ENCODE peak calls at places on chromosomes 4 and X, in six cellular contexts. Y is adrenal gland, E is HFFc6, X is lower leg skin, I is omental fat pad, S is MCF 10A. O is an unnamed sample.

GRCh38 chr4:138406881-138407280 is 164.7 kb upstream of the SLC7A11 start:
- DNase-seq in Y (no peak), E (no peak), X (no peak), I (no peak), S (peak), O (no peak)

GRCh38 chr4:168651374-168651773 is 154.5 kb downstream of the PALLD start:
- DNase-seq in Y (no peak), E (no peak), X (no peak), I (no peak), S (no peak), O (no peak)

GRCh38 chr4:108492816-108493595 is 127.4 kb upstream of the RPL34 start:
- DNase-seq in Y (no peak), E (no peak), X (no peak), I (no peak), S (peak), O (no peak)

GRCh38 chrX:106401965-106402559 is 209.7 kb upstream of the RADX start:
- DNase-seq in Y (no peak), E (no peak), X (no peak), I (no peak), S (no peak), O (no peak)

GRCh38 chrX:136496359-136496767 is 1.0 kb upstream of the HTATSF1 start:
- DNase-seq in Y (no peak), E (no peak), X (no peak), I (no peak), S (no peak), O (no peak)

GRCh38 chr4:76209876-76210275 is 3.7 kb downstream of the SCARB2 start:
- DNase-seq in Y (no peak), E (no peak), X (no peak), I (no peak), S (no peak), O (no peak)

GRCh38 chrX:24515447-24515846 is 50.4 kb downstream of the PDK3 start:
- DNase-seq in Y (no peak), E (no peak), X (no peak), I (no peak), S (peak), O (no peak)

GRCh38 chr4:83658806-83659205 is 122.9 kb downstream of the GPAT3 start:
- DNase-seq in Y (no peak), E (no peak), X (no peak), I (no peak), S (no peak), O (no peak)

GRCh38 chrX:39396358-39396995 is 595.2 kb downstream of the MID1IP1 start:
- DNase-seq in Y (no peak), E (no peak), X (no peak), I (no peak), S (no peak), O (no peak)

GRCh38 chr4:144480068-144480467 is 165.9 kb upstream of the HHIP start:
- DNase-seq in Y (no peak), E (no peak), X (no peak), I (no peak), S (no peak), O (no peak)

GRCh38 chr4:65071532-65071931 is 598.8 kb downstream of the EPHA5 start:
- DNase-seq in Y (no peak), E (no peak), X (no peak), I (no peak), S (peak), O (no peak)

GRCh38 chrX:155612312-155613224 is at the start of gene TMLHE:
- DNase-seq in Y (peak), E (peak), X (peak), I (no peak), S (peak), O (no peak)

GRCh38 chr4:70183168-70183939 is 12.2 kb upstream of the ODAM start:
- DNase-seq in Y (no peak), E (no peak), X (no peak), I (no peak), S (peak), O (peak)

GRCh38 chr4:172979332-172979731 is 189.3 kb upstream of the GALNT7 start:
- DNase-seq in Y (no peak), E (no peak), X (no peak), I (no peak), S (no peak), O (no peak)

DNA sequence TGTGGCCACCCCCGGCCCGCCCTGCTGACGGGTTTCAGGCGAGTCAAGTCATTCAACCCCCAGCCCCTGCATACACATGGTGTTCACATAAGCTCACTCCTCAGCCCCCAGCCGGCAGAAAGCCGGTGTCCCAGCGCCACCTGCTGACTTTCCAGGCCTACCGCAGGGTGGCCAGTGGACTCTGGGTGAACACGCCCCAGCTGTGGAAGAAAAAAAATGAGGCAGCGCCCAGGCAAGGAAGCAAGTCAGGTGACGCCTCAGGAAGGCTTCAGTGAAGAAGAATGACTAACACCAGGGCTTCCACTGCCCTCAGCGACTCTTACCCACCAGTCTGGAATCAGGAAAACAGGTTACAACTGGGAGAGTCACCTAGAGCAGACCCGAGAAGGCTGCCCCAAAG is 15.8 kb downstream of the BCAP31 start:
- DNase-seq in Y (peak), E (peak), X (no peak), I (no peak), S (peak), O (peak)
- TF ChIP-seq CTCF in Y (peak), E (peak), X (no peak), I (no peak), S (peak), O (peak)

GRCh38 chrX:73851014-73852009 is 288.3 kb downstream of the CHIC1 start:
- DNase-seq in Y (peak), E (no peak), X (peak), I (peak), S (peak), O (peak)

GRCh38 chrX:73847991-73848390 is 285.0 kb downstream of the CHIC1 start:
- DNase-seq in Y (no peak), E (no peak), X (no peak), I (no peak), S (no peak), O (no peak)

GRCh38 chrX:73849054-73849453 is 286.1 kb downstream of the CHIC1 start:
- DNase-seq in Y (no peak), E (no peak), X (no peak), I (no peak), S (no peak), O (no peak)

GRCh38 chrX:73852022-73852421 is 289.0 kb downstream of the CHIC1 start:
- DNase-seq in Y (no peak), E (no peak), X (no peak), I (no peak), S (no peak), O (no peak)

GRCh38 chrX:73850124-73851013 is 287.4 kb downstream of the CHIC1 start:
- DNase-seq in Y (peak), E (no peak), X (no peak), I (no peak), S (peak), O (no peak)
- TF ChIP-seq CTCF in Y (peak), E (peak), X (no peak), I (no peak), S (peak), O (peak)

DNA sequence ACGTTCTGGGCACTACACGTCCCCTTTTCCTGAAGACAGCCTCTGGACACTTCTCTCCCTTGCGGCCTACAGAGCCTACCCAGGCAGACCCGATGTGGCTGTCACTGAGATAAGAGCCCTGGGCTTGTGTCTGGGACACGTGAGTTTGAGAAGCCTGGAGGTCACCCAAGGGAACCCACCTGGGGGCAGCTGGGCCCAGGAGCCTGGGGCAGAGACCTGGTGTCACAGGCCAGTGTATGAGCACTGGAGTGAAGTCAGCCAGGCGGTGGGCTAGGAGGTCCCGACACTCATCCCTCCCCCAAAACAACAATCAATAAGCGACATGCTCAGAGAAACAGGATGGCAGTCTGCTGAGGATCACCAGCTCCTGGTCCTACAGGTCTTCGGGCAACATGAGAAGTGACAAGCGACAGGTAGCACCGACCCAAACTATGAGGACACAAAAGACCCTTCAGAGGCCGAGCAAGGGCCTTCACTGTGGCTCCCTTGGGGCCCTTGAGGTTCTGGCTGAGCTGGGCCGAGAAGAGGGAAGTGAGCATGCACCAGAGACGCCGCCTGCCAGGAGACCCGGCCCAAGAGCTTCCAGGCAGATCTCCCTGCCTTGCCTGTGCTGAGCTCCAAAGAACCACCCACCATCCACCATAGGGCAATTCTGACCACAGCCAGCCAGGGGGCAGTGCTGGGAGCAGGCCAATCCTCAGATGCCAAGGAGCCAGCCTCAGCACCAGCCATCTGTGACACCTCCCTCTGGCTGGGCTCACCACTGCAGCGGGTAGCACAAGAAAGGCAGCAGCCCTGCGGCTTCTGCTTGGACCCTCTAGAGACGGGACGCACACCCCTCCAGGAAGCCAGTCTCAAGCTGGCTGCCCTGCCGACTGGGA is 11.0 kb upstream of the DUSP9 start:
- DNase-seq in Y (no peak), E (peak), X (no peak), I (no peak), S (peak), O (no peak)
- TF ChIP-seq CTCF in Y (no peak), E (peak), X (no peak), I (no peak), S (peak), O (peak)

DNA sequence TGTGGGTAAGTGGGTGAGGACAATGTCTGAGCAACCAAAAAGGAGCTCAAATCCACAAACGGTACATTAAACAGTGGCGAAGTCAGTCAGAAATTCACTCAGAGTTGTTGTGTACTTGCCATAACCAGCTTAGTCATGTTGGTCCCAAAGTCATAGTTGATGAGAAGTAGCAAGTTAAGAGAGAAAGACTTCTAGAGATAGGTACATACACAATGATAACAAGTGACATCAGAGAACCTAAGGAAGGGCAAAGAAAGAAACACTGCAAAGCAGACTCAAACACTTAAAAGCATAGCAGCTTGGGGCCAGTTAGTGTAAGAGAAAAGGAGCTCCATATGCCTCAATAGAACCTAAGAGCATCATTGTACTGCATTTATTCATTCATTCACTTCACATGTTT is 30.2 kb downstream of the DYNLT3 start:
- DNase-seq in Y (no peak), E (no peak), X (no peak), I (no peak), S (no peak), O (no peak)
- TF ChIP-seq CTCF in Y (no peak), E (no peak), X (no peak), I (no peak), S (no peak), O (no peak)

GRCh38 chrX:6225307-6226052 is 3.2 kb downstream of the NLGN4X start:
- DNase-seq in Y (no peak), E (no peak), X (no peak), I (no peak), S (no peak), O (no peak)
- TF ChIP-seq CTCF in Y (no peak), E (no peak), X (no peak), I (no peak), S (no peak), O (peak)

GRCh38 chr4:171719691-171720090 is 93.5 kb upstream of the GALNTL6 start:
- DNase-seq in Y (no peak), E (no peak), X (no peak), I (no peak), S (no peak), O (no peak)

GRCh38 chr4:171718069-171718468 is 95.1 kb upstream of the GALNTL6 start:
- DNase-seq in Y (no peak), E (no peak), X (no peak), I (no peak), S (no peak), O (no peak)

GRCh38 chr4:171717231-171717720 is 95.9 kb upstream of the GALNTL6 start:
- DNase-seq in Y (no peak), E (no peak), X (no peak), I (no peak), S (no peak), O (no peak)

GRCh38 chr4:171714791-171715454 is 98.3 kb upstream of the GALNTL6 start:
- DNase-seq in Y (no peak), E (no peak), X (no peak), I (no peak), S (no peak), O (no peak)

DNA sequence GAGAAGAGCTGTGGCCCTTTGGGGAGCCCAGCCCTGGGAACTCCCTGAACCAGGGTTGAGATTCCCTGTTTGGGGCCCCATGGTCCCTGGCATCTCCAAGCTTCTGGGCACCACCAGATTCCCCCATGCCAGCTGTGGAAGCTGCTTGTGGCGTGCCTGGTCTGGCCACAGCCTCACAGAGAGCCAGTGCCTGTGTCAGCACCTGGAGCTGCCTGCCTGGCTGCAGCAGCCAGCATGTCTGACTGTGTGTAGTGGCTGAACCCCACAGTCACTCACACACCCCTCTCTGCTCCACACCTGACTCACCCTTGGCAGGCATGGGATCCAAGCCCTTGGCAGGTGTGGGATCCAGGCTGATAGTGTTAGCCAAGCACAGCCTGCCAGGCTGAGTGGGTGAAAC is 97.2 kb upstream of the GALNTL6 start:
- DNase-seq in Y (no peak), E (no peak), X (no peak), I (no peak), S (no peak), O (no peak)
- TF ChIP-seq CTCF in Y (no peak), E (no peak), X (no peak), I (no peak), S (no peak), O (no peak)

DNA sequence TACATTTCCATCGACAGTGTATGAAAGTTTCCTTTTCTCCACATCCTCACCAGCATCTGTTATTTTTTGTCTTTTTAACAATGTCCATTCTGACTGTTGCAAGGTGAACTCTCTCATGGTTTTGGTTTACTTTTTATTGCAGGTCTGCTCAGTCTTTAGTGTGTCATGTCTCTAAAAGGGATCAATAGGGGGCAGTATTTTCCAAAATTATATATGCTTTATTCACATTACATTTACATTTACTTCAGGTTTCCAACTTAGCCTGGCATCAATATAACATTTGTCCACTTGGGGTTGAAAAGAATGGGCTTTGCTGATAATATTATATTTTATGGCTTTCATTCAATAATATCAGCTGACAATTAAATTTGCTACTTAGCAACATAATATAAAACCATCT is 265.0 kb upstream of the SLITRK2 start:
- DNase-seq in Y (no peak), E (no peak), X (no peak), I (no peak), S (peak), O (no peak)
- TF ChIP-seq CTCF in Y (no peak), E (no peak), X (no peak), I (no peak), S (peak), O (no peak)

DNA sequence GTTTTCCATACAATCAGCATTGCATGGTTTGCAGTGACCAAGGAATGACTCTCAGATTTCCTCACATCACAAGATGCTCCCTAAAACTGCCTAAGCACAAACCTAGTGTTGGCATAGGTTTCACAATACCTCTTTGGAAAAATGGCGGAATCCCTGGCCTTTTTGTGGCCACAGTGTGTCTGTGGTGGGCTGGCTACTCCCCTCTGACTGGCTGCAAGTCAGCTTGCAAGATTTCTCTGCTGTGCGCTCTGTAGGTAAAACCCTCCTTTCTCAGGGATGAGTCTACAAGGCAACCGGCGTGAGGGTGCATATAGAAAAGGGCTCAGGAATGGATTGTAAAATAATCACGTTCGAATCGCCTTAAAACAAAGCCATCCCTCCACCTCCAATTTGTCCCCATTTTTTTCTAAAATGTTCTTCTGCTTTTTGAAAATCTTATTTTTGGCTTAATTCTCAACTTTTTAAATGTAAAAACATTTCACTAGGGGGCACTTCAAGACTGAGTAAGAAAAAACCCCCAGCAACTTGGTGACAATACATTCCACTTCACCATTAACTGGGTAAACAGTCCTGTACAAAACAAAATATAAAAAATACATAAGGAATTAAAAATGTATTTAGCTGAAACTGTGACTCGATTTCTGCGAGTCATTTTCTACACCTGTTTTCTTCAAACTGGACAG is 235.6 kb downstream of the STIM2 start:
- DNase-seq in Y (no peak), E (no peak), X (peak), I (no peak), S (no peak), O (no peak)
- TF ChIP-seq CTCF in Y (no peak), E (peak), X (no peak), I (no peak), S (no peak), O (no peak)

O was measured in kidney epithelial cell.